ENCODE peak calls at places on chromosome 22, in seven cellular contexts. H is Calu3; T is stimulated activated CD4-positive, alpha-beta T cell treated with anti-CD3 and anti-CD28 coated beads, Interleukin-4, amount 100 ng/mL, for 48 hours; B is activated CD8-positive, alpha-beta memory T cell treated with anti-CD3 and anti-CD28 coated beads for 24 hours; F is OCI-LY7; R is T1000; G is T-helper 17 cell. Z is an unnamed sample.

GRCh38 chr22:48750826-48751440 is 1076.7 kb downstream of the BRD1 start:
- DNase-seq in H (no peak), T (no peak), B (no peak), F (no peak), R (no peak), G (no peak), Z (peak; percentile 41)

GRCh38 chr22:43931771-43932170 is 8.2 kb downstream of the PNPLA3 start:
- DNase-seq in H (no peak), T (no peak), B (no peak), F (no peak), R (no peak), G (no peak), Z (no peak)

GRCh38 chr22:36211237-36211881 is 9.8 kb upstream of the APOL4 start:
- DNase-seq in H (no peak), T (no peak), B (no peak), F (no peak), R (no peak), G (no peak), Z (no peak)

GRCh38 chr22:39627865-39628562 is 57.5 kb downstream of the CACNA1I start:
- DNase-seq in H (no peak), T (no peak), B (no peak), F (no peak), R (no peak), G (no peak), Z (no peak)

GRCh38 chr22:38735126-38735464 is 20.7 kb downstream of the SUN2 start:
- DNase-seq in H (no peak), T (no peak), B (no peak), F (no peak), R (no peak), G (no peak), Z (no peak)

GRCh38 chr22:37630839-37631435 is 8.5 kb upstream of the SH3BP1 start:
- DNase-seq in H (no peak), T (no peak), B (no peak), F (no peak), R (no peak), G (no peak), Z (no peak)

GRCh38 chr22:38205261-38206128 is 3.7 kb downstream of the MAFF start:
- DNase-seq in H (no peak), T (no peak), B (no peak), F (no peak), R (no peak), G (no peak), Z (no peak)

GRCh38 chr22:49084203-49084602 is 743.5 kb downstream of the BRD1 start:
- DNase-seq in H (no peak), T (no peak), B (no peak), F (no peak), R (no peak), G (no peak), Z (no peak)

GRCh38 chr22:37472418-37473006 is 13.7 kb downstream of the MFNG start:
- DNase-seq in H (peak; percentile 77), T (no peak), B (no peak), F (peak; percentile 55), R (no peak), G (peak; percentile 25), Z (no peak)

GRCh38 chr22:39090426-39091064 is 6.5 kb upstream of the APOBEC3H start:
- DNase-seq in H (no peak), T (peak; percentile 62), B (peak; percentile 92), F (no peak), R (no peak), G (peak; percentile 77), Z (peak; percentile 98)

GRCh38 chr22:44380716-44381500 is 68.2 kb upstream of the SHISAL1 start:
- DNase-seq in H (no peak), T (no peak), B (no peak), F (no peak), R (no peak), G (no peak), Z (no peak)

GRCh38 chr22:30611197-30611596 is 4.2 kb downstream of the TCN2 start:
- DNase-seq in H (no peak), T (no peak), B (no peak), F (no peak), R (no peak), G (no peak), Z (no peak)

GRCh38 chr22:50115693-50116092 is 25.9 kb downstream of the MOV10L1 start:
- DNase-seq in H (no peak), T (no peak), B (no peak), F (no peak), R (no peak), G (no peak), Z (no peak)

GRCh38 chr22:44566911-44567310 is 68.9 kb upstream of the RTL6 start:
- DNase-seq in H (no peak), T (no peak), B (peak; percentile 38), F (no peak), R (no peak), G (no peak), Z (no peak)

GRCh38 chr22:39802682-39803081 is 90.9 kb downstream of the ENTHD1 start:
- DNase-seq in H (no peak), T (no peak), B (no peak), F (no peak), R (no peak), G (no peak), Z (no peak)

GRCh38 chr22:37843746-37844089 is 416 bp downstream of the ANKRD54 start:
- DNase-seq in H (peak; percentile 61), T (peak; percentile 43), B (no peak), F (peak; percentile 69), R (no peak), G (peak; percentile 40), Z (no peak)

GRCh38 chr22:43993072-43993760 is 30.9 kb upstream of the PARVB start:
- DNase-seq in H (peak; percentile 53), T (peak; percentile 24), B (peak; percentile 82), F (peak; percentile 69), R (peak; percentile 23), G (peak; percentile 33), Z (no peak)

GRCh38 chr22:32920032-32920628 is 118.6 kb downstream of the TIMP3 start:
- DNase-seq in H (no peak), T (no peak), B (no peak), F (no peak), R (no peak), G (no peak), Z (no peak)

GRCh38 chr22:19701420-19702145 is 12.7 kb upstream of the SEPTIN5 start:
- DNase-seq in H (no peak), T (no peak), B (no peak), F (no peak), R (no peak), G (no peak), Z (no peak)